ENCODE peak calls at places on chromosomes 12 and 14, in four cellular contexts. L, R, T and J are unnamed samples.

GRCh38 chr12:52650520-52651081 is 1.4 kb downstream of the KRT2 start:
- DNase-seq in L (no peak), R (no peak), T (no peak), J (no peak)

GRCh38 chr14:83706555-83706954 is 1823.4 kb upstream of the FLRT2 start:
- DNase-seq in T (no peak), R (no peak), L (no peak), J (no peak)

GRCh38 chr12:68280240-68280639 is 26.8 kb upstream of the IL22 start:
- DNase-seq in T (no peak), R (no peak), L (no peak), J (no peak)

GRCh38 chr14:80602931-80603330 is 338.6 kb downstream of the CEP128 start:
- DNase-seq in R (no peak), L (no peak), T (no peak), J (no peak)

GRCh38 chr14:23449314-23449713 is 13.9 kb upstream of the MYH7 start:
- DNase-seq in L (no peak), R (no peak), T (no peak), J (no peak)

GRCh38 chr14:61492474-61492873 is 171.1 kb downstream of the PRKCH start:
- DNase-seq in L (no peak), R (no peak), T (no peak), J (no peak)

GRCh38 chr12:19759229-19759628 is 319.9 kb downstream of the AEBP2 start:
- DNase-seq in R (peak), L (peak), T (no peak), J (peak)

GRCh38 chr14:89315493-89316456 is 101.3 kb downstream of the FOXN3 start:
- DNase-seq in T (no peak), L (no peak), R (no peak), J (no peak)

GRCh38 chr12:105409881-105410471 is 79.5 kb downstream of the C12orf75 start:
- DNase-seq in L (peak), T (peak), R (peak), J (peak)

GRCh38 chr14:99277534-99277933 is 5.5 kb upstream of the BCL11B start:
- DNase-seq in L (peak), R (no peak), T (no peak), J (no peak)

GRCh38 chr14:102317564-102318248 is 1.8 kb upstream of the ZNF839 start:
- DNase-seq in T (no peak), R (no peak), L (no peak), J (peak)

GRCh38 chr12:120539303-120539702 is 5.1 kb downstream of the RNF10 start:
- DNase-seq in T (no peak), L (peak), R (peak), J (peak)

GRCh38 chr14:43215524-43215923 is 1291.6 kb downstream of the FSCB start:
- DNase-seq in L (no peak), R (no peak), T (no peak), J (no peak)

GRCh38 chr12:103745962-103746361 is 95.1 kb downstream of the NT5DC3 start:
- DNase-seq in T (no peak), L (no peak), R (no peak), J (no peak)

GRCh38 chr14:74301594-74302159 is 1.1 kb downstream of the ABCD4 start:
- DNase-seq in T (no peak), R (no peak), L (no peak), J (no peak)

GRCh38 chr12:51675062-51675803 is 84.2 kb downstream of the SCN8A start:
- DNase-seq in R (no peak), T (no peak), L (no peak), J (no peak)

DNA sequence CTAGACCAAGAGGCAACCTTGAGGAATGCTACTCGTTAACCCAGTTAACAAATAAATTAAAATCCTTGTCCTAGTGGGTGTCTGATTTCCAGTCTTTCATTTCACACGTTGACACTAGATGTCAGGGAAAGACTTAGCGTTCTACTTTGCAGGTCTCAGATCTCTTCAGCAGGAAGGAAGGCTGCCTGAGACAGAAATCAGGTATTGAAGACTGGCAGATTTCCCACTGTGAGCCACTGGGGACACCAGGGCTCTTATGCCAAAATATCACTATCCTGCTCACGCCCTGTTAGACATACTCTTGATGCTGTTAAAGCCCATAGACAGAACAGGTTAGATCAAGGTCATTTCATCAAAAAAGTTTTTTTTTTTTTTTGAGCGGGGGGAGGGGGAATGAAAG is 33.0 kb downstream of the EMP1 start:
- DNase-seq in R (no peak), T (no peak), L (no peak), J (no peak)
- TF ChIP-seq CTCF in R (no peak), T (no peak), L (no peak), J (no peak)

GRCh38 chr14:104794641-104795467 is 694 bp downstream of the AKT1 start:
- DNase-seq in T (no peak), R (peak), L (peak), J (no peak)

GRCh38 chr14:104792945-104793702 is 2.4 kb downstream of the AKT1 start:
- DNase-seq in R (no peak), L (no peak), T (no peak), J (no peak)

GRCh38 chr14:104794099-104794498 is 1.4 kb downstream of the AKT1 start:
- DNase-seq in R (peak), L (peak), T (no peak), J (peak)

GRCh38 chr14:104792101-104792884 is 3.3 kb downstream of the AKT1 start:
- DNase-seq in R (no peak), T (peak), L (no peak), J (no peak)

DNA sequence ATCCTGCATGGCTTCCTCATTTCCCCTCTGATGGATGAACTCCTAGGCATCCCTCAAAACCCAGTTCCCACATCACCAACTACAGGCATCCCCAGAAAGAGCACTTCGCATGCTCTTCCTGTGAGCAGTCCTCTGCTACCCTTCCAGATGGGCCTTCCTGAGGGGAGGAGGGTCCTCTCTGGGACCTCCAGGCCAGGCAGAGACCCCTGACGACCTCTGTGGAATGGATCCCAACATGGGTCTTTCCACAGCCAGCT is 1.9 kb downstream of the AKT1 start:
- DNase-seq in T (no peak), R (no peak), L (no peak), J (no peak)
- H3K4me3 ChIP-seq in T (peak), R (peak), L (peak), J (peak)

GRCh38 chr14:86464386-86464785 is 934.4 kb downstream of the FLRT2 start:
- DNase-seq in L (no peak), R (no peak), T (no peak), J (no peak)

GRCh38 chr14:86457729-86458128 is 927.8 kb downstream of the FLRT2 start:
- DNase-seq in L (no peak), R (no peak), T (no peak), J (no peak)

DNA sequence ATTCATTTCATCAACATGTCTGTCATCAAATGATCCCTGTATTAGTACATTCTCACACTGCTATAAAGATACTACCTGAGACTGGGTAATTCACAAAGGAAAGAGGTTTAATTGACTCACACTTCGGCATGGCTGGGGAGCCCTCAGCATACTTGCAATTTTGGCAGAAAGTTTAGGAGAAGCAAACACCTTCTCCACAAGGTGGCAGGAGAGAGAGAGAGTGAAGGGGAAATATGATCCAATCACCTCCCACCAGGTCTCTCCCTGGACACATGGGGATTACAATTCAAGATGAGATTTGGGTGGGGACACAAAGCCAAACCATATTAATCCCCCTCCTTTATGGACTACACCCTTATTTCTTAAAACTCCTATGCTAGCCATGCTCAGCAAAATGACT is 932.2 kb downstream of the FLRT2 start:
- DNase-seq in L (no peak), R (peak), T (no peak), J (peak)
- TF ChIP-seq CTCF in L (no peak), R (peak), T (no peak), J (peak)

GRCh38 chr14:71322660-71323250 is 415.5 kb downstream of the PCNX1 start:
- DNase-seq in R (peak), L (peak), T (no peak), J (peak)
- H3K4me3 ChIP-seq in R (peak), L (peak), T (no peak), J (no peak)

DNA sequence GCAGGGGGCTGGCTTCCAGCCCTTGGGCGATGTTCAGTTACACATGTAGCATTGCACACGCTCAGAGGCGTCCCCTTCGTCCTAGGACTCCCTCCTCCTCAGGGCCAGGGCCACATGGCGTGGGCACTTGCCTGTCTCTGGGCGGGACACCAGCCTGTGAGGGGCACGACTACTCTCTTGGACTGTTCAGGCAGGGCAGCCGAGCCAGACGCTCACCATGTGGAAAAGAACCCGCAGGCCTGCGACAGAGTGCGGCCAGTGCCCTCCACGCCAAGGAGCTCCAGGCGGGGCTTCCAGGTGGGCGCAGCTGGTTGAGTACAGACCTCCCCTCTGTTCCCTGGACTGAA is 20.9 kb downstream of the MTA1 start:
- DNase-seq in L (no peak), R (no peak), T (peak), J (no peak)
- TF ChIP-seq CTCF in L (no peak), R (no peak), T (no peak), J (no peak)

GRCh38 chr14:22070119-22070982 is 396.7 kb upstream of the OR4E1 start:
- DNase-seq in T (peak), L (no peak), R (no peak), J (peak)
- H3K4me3 ChIP-seq in T (peak), L (no peak), R (no peak), J (no peak)

DNA sequence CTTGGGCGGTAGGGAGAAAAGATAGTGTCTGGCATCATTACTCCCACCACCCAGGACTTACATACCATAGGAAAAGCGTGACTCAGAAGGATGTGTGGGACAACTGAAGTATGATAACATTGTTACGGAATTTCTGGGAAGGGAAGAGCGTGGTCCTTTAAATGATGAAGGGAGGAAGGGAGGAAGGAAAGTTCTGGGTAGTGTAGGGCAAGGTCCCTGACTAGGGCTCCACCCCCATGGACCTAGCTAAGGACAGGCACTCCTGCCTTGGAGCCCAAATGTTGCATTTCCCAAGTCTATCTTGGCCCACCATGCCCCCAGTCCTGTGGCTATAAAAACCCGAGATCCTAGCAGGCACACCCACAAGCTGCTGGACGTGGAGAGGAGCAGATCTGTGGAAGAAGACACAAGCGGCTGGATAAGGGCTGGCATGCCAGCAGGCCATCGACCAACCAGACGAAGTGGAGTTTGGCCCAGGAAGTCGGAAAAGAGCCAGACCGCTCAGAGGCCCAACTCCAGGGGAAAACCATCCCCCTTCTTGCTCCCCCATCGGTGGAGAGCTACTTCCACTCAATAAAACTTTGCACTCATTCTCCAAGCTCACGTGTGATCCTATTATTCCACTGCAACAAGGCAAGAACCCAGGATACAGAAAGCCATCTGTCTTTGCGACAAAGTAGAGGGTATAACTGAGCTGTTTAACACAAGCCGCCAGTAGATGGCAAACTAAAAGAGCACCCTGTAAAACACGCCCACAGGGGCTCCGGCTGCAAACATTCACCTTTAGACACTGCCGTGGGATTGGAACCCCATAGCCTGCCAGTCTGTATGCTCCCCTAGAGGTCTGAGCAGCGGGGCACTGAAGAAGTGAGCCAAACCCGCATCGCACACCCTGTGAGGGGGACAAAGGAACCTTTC is 23.0 kb upstream of the RAB21 start:
- DNase-seq in L (peak), R (peak), T (no peak), J (peak)
- TF ChIP-seq CTCF in L (no peak), R (no peak), T (no peak), J (no peak)